ENCODE peak calls at places on chromosome 14, in ten cellular contexts. One of them, this sample, is unnamed.
A peak's percentile ranks its signal among the peaks of the same experiment; 100 is the strongest.

GRCh38 chr14:99077844-99078236 is 194.2 kb downstream of the BCL11B start:
- DNase-seq in HL-60: no peak
- DNase-seq in breast epithelium: no peak
- DNase-seq in suprapubic skin: no peak
- DNase-seq in GM23338: no peak
- DNase-seq in K562: no peak
- DNase-seq in stomach: no peak
- DNase-seq in transverse colon: no peak
- DNase-seq in H1: no peak
- DNase-seq in endothelial cell of umbilical vein: no peak
- DNase-seq in this sample: no peak

GRCh38 chr14:101254805-101255764 is 306.2 kb upstream of the DIO3 start:
- DNase-seq in HL-60: no peak
- DNase-seq in breast epithelium: no peak
- DNase-seq in suprapubic skin: no peak
- DNase-seq in GM23338: no peak
- DNase-seq in K562: no peak
- DNase-seq in stomach: no peak
- DNase-seq in transverse colon: no peak
- DNase-seq in H1: no peak
- DNase-seq in endothelial cell of umbilical vein: no peak
- DNase-seq in this sample: no peak

GRCh38 chr14:93829839-93830481 is 41.7 kb upstream of the PRIMA1 start:
- DNase-seq in HL-60: no peak
- DNase-seq in breast epithelium: no peak
- DNase-seq in suprapubic skin: no peak
- DNase-seq in GM23338: no peak
- DNase-seq in K562: no peak
- DNase-seq in stomach: no peak
- DNase-seq in transverse colon: no peak
- DNase-seq in H1: no peak
- DNase-seq in endothelial cell of umbilical vein: no peak
- DNase-seq in this sample: no peak

GRCh38 chr14:76759589-76759988 is 1.7 kb upstream of the VASH1 start:
- DNase-seq in HL-60: no peak
- DNase-seq in breast epithelium: no peak
- DNase-seq in suprapubic skin: no peak
- DNase-seq in GM23338: no peak
- DNase-seq in K562: no peak
- DNase-seq in stomach: no peak
- DNase-seq in transverse colon: no peak
- DNase-seq in H1: no peak
- DNase-seq in endothelial cell of umbilical vein: no peak
- DNase-seq in this sample: no peak

GRCh38 chr14:62662811-62663477 is 382.3 kb downstream of the KCNH5 start:
- DNase-seq in HL-60: no peak
- DNase-seq in breast epithelium: no peak
- DNase-seq in suprapubic skin: no peak
- DNase-seq in GM23338: peak; percentile 77
- DNase-seq in K562: no peak
- DNase-seq in stomach: no peak
- DNase-seq in transverse colon: no peak
- DNase-seq in H1: no peak
- DNase-seq in endothelial cell of umbilical vein: no peak
- DNase-seq in this sample: no peak

GRCh38 chr14:45426685-45427282 is 173.8 kb upstream of the MIS18BP1 start:
- DNase-seq in HL-60: peak; percentile 20
- DNase-seq in breast epithelium: no peak
- DNase-seq in suprapubic skin: no peak
- DNase-seq in GM23338: peak; percentile 93
- DNase-seq in K562: peak; percentile 16
- DNase-seq in stomach: no peak
- DNase-seq in transverse colon: no peak
- DNase-seq in H1: no peak
- DNase-seq in endothelial cell of umbilical vein: peak; percentile 41
- DNase-seq in this sample: no peak

GRCh38 chr14:32774214-32774613 is 164.5 kb upstream of the NPAS3 start:
- DNase-seq in HL-60: no peak
- DNase-seq in breast epithelium: no peak
- DNase-seq in suprapubic skin: no peak
- DNase-seq in GM23338: no peak
- DNase-seq in K562: no peak
- DNase-seq in stomach: no peak
- DNase-seq in transverse colon: no peak
- DNase-seq in H1: no peak
- DNase-seq in endothelial cell of umbilical vein: no peak
- DNase-seq in this sample: no peak

GRCh38 chr14:50757702-50758101 is 73.3 kb downstream of the NIN start:
- DNase-seq in HL-60: no peak
- DNase-seq in breast epithelium: no peak
- DNase-seq in suprapubic skin: no peak
- DNase-seq in GM23338: no peak
- DNase-seq in K562: no peak
- DNase-seq in stomach: no peak
- DNase-seq in transverse colon: no peak
- DNase-seq in H1: no peak
- DNase-seq in endothelial cell of umbilical vein: no peak
- DNase-seq in this sample: no peak

GRCh38 chr14:62778310-62778709 is 266.9 kb downstream of the KCNH5 start:
- DNase-seq in HL-60: no peak
- DNase-seq in breast epithelium: no peak
- DNase-seq in suprapubic skin: no peak
- DNase-seq in GM23338: no peak
- DNase-seq in K562: no peak
- DNase-seq in stomach: no peak
- DNase-seq in transverse colon: no peak
- DNase-seq in H1: no peak
- DNase-seq in endothelial cell of umbilical vein: no peak
- DNase-seq in this sample: no peak

GRCh38 chr14:79502101-79502750 is 709.1 kb downstream of the DIO2 start:
- DNase-seq in HL-60: no peak
- DNase-seq in breast epithelium: no peak
- DNase-seq in suprapubic skin: no peak
- DNase-seq in GM23338: peak; percentile 15
- DNase-seq in K562: no peak
- DNase-seq in stomach: no peak
- DNase-seq in transverse colon: no peak
- DNase-seq in H1: no peak
- DNase-seq in endothelial cell of umbilical vein: no peak
- DNase-seq in this sample: no peak

GRCh38 chr14:99578541-99579044 is 25.4 kb downstream of the CCDC85C start:
- DNase-seq in HL-60: no peak
- DNase-seq in breast epithelium: no peak
- DNase-seq in suprapubic skin: no peak
- DNase-seq in GM23338: no peak
- DNase-seq in K562: no peak
- DNase-seq in stomach: no peak
- DNase-seq in transverse colon: peak; percentile 62
- DNase-seq in H1: no peak
- DNase-seq in endothelial cell of umbilical vein: no peak
- DNase-seq in this sample: no peak

GRCh38 chr14:44449694-44450093 is 57.4 kb downstream of the FSCB start:
- DNase-seq in HL-60: no peak
- DNase-seq in breast epithelium: no peak
- DNase-seq in suprapubic skin: no peak
- DNase-seq in GM23338: no peak
- DNase-seq in K562: no peak
- DNase-seq in stomach: no peak
- DNase-seq in transverse colon: peak; percentile 39
- DNase-seq in H1: no peak
- DNase-seq in endothelial cell of umbilical vein: no peak
- DNase-seq in this sample: no peak

GRCh38 chr14:50740858-50741257 is 72.8 kb upstream of the SAV1 start:
- DNase-seq in HL-60: no peak
- DNase-seq in breast epithelium: no peak
- DNase-seq in suprapubic skin: no peak
- DNase-seq in GM23338: no peak
- DNase-seq in K562: no peak
- DNase-seq in stomach: no peak
- DNase-seq in transverse colon: no peak
- DNase-seq in H1: no peak
- DNase-seq in endothelial cell of umbilical vein: peak; percentile 31
- DNase-seq in this sample: no peak

GRCh38 chr14:77068515-77069200 is 29.4 kb upstream of the CIPC start:
- DNase-seq in HL-60: no peak
- DNase-seq in breast epithelium: no peak
- DNase-seq in suprapubic skin: no peak
- DNase-seq in GM23338: no peak
- DNase-seq in K562: no peak
- DNase-seq in stomach: no peak
- DNase-seq in transverse colon: no peak
- DNase-seq in H1: no peak
- DNase-seq in endothelial cell of umbilical vein: no peak
- DNase-seq in this sample: no peak

GRCh38 chr14:56300495-56300894 is 182.3 kb downstream of the PELI2 start:
- DNase-seq in HL-60: no peak
- DNase-seq in breast epithelium: no peak
- DNase-seq in suprapubic skin: no peak
- DNase-seq in GM23338: no peak
- DNase-seq in K562: no peak
- DNase-seq in stomach: no peak
- DNase-seq in transverse colon: no peak
- DNase-seq in H1: no peak
- DNase-seq in endothelial cell of umbilical vein: no peak
- DNase-seq in this sample: no peak

GRCh38 chr14:68651652-68652432 is 141.0 kb downstream of the ZFP36L1 start:
- DNase-seq in HL-60: no peak
- DNase-seq in breast epithelium: no peak
- DNase-seq in suprapubic skin: peak; percentile 52
- DNase-seq in GM23338: no peak
- DNase-seq in K562: peak; percentile 53
- DNase-seq in stomach: no peak
- DNase-seq in transverse colon: no peak
- DNase-seq in H1: peak; percentile 43
- DNase-seq in endothelial cell of umbilical vein: no peak
- DNase-seq in this sample: no peak

GRCh38 chr14:37447883-37448391 is 147.1 kb downstream of the FOXA1 start:
- DNase-seq in HL-60: no peak
- DNase-seq in breast epithelium: no peak
- DNase-seq in suprapubic skin: no peak
- DNase-seq in GM23338: no peak
- DNase-seq in K562: no peak
- DNase-seq in stomach: no peak
- DNase-seq in transverse colon: no peak
- DNase-seq in H1: no peak
- DNase-seq in endothelial cell of umbilical vein: no peak
- DNase-seq in this sample: no peak

GRCh38 chr14:24051789-24052655 is at the start of gene CARMIL3:
- DNase-seq in HL-60: no peak
- DNase-seq in breast epithelium: no peak
- DNase-seq in suprapubic skin: peak; percentile 76
- DNase-seq in GM23338: peak; percentile 90
- DNase-seq in K562: peak; percentile 70
- DNase-seq in stomach: peak; percentile 70
- DNase-seq in transverse colon: peak; percentile 72
- DNase-seq in H1: peak; percentile 89
- DNase-seq in endothelial cell of umbilical vein: peak; percentile 57
- DNase-seq in this sample: peak; percentile 94
- TF ChIP-seq POLR2AphosphoS5 in HL-60: no peak
- TF ChIP-seq POLR2AphosphoS5 in breast epithelium: no peak
- TF ChIP-seq POLR2AphosphoS5 in suprapubic skin: no peak
- TF ChIP-seq POLR2AphosphoS5 in GM23338: peak; percentile 10
- TF ChIP-seq POLR2AphosphoS5 in K562: no peak
- TF ChIP-seq POLR2AphosphoS5 in stomach: no peak
- TF ChIP-seq POLR2AphosphoS5 in transverse colon: no peak
- TF ChIP-seq POLR2AphosphoS5 in H1: no peak
- TF ChIP-seq POLR2AphosphoS5 in endothelial cell of umbilical vein: no peak
- TF ChIP-seq POLR2AphosphoS5 in this sample: no peak

DNA sequence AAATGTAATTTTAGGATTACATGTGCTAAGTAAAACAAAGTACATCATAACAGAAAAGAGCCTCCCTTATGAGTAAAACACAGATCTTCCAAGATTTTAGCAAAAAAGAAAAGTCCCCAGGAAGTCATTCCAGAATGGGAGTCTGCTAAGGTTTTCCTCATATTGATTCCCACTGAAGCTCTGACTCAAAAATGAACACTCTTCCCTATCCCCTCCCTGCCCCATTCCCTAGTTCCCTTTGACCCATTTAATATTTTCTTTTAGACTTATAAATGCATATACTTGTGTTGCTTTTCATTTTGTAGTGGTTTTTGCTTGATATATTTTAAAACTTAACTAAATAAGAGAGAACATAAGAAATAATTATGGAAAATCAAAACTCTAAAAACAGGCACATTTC is 40.1 kb downstream of the PTGER2 start:
- DNase-seq in HL-60: no peak
- DNase-seq in breast epithelium: no peak
- DNase-seq in suprapubic skin: no peak
- DNase-seq in GM23338: no peak
- DNase-seq in K562: no peak
- DNase-seq in stomach: no peak
- DNase-seq in transverse colon: no peak
- DNase-seq in H1: no peak
- DNase-seq in endothelial cell of umbilical vein: no peak
- DNase-seq in this sample: no peak
- H3K4me3 ChIP-seq in HL-60: no peak overlapping the region
- H3K4me3 ChIP-seq in breast epithelium: no peak overlapping the region
- H3K4me3 ChIP-seq in suprapubic skin: no peak overlapping the region
- H3K4me3 ChIP-seq in GM23338: no peak overlapping the region
- H3K4me3 ChIP-seq in K562: no peak overlapping the region
- H3K4me3 ChIP-seq in stomach: no peak overlapping the region
- H3K4me3 ChIP-seq in transverse colon: no peak overlapping the region
- H3K4me3 ChIP-seq in H1: no peak overlapping the region
- H3K4me3 ChIP-seq in endothelial cell of umbilical vein: no peak overlapping the region
- H3K4me3 ChIP-seq in this sample: no peak overlapping the region

DNA sequence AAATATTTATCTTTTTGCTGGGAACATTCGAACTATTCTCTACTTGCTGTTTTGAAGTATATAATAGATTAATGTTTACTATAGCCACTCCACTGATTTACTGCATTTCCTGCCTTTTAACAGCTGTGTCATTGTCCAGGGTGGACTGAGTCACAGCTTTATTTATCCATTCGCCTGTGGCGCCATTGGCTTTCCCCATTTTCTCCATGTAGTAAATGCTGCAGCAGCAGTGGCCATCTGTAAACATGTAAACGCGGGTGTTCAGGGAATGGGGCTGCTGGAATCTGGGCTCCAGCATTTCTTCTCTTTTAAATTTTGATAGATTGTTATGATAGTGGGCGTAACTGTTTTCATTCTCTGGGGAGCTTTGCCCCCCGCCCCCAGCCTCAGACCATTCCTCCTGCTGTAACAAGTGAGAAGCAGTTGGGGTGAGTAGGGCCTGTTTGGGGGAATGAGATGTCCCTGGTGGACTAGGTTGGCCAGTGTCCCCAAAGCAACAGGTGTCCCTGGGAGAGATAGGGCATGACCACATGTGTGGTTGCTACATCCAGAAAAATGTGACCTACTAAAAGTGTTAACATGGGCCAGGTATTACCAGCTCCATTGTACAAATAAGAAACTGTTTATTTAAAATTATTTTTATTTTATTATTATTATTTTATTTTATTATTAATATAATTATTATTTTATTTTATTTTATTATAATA is 32.9 kb downstream of the RIN3 start:
- DNase-seq in HL-60: no peak
- DNase-seq in breast epithelium: no peak
- DNase-seq in suprapubic skin: no peak
- DNase-seq in GM23338: no peak
- DNase-seq in K562: no peak
- DNase-seq in stomach: no peak
- DNase-seq in transverse colon: no peak
- DNase-seq in H1: no peak
- DNase-seq in endothelial cell of umbilical vein: peak; percentile 60
- DNase-seq in this sample: no peak
- TF ChIP-seq POLR2AphosphoS5 in HL-60: no peak
- TF ChIP-seq POLR2AphosphoS5 in breast epithelium: no peak
- TF ChIP-seq POLR2AphosphoS5 in suprapubic skin: no peak
- TF ChIP-seq POLR2AphosphoS5 in GM23338: no peak
- TF ChIP-seq POLR2AphosphoS5 in K562: no peak
- TF ChIP-seq POLR2AphosphoS5 in stomach: peak; percentile 12
- TF ChIP-seq POLR2AphosphoS5 in transverse colon: peak; percentile 53
- TF ChIP-seq POLR2AphosphoS5 in H1: no peak
- TF ChIP-seq POLR2AphosphoS5 in endothelial cell of umbilical vein: no peak
- TF ChIP-seq POLR2AphosphoS5 in this sample: peak; percentile 62

GRCh38 chr14:20986811-20987210 is 3.0 kb upstream of the METTL17 start:
- DNase-seq in HL-60: peak; percentile 75
- DNase-seq in breast epithelium: no peak
- DNase-seq in suprapubic skin: no peak
- DNase-seq in GM23338: no peak
- DNase-seq in K562: peak; percentile 40
- DNase-seq in stomach: no peak
- DNase-seq in transverse colon: no peak
- DNase-seq in H1: no peak
- DNase-seq in endothelial cell of umbilical vein: peak; percentile 75
- DNase-seq in this sample: no peak
- H3K4me3 ChIP-seq in HL-60: no peak overlapping the region
- H3K4me3 ChIP-seq in breast epithelium: no peak overlapping the region
- H3K4me3 ChIP-seq in suprapubic skin: no peak overlapping the region
- H3K4me3 ChIP-seq in GM23338: no peak overlapping the region
- H3K4me3 ChIP-seq in K562: no peak overlapping the region
- H3K4me3 ChIP-seq in stomach: no peak overlapping the region
- H3K4me3 ChIP-seq in transverse colon: no peak overlapping the region
- H3K4me3 ChIP-seq in H1: no peak overlapping the region
- H3K4me3 ChIP-seq in endothelial cell of umbilical vein: no peak overlapping the region
- H3K4me3 ChIP-seq in this sample: no peak overlapping the region